ENCODE peak calls at places on chromosome 6, in ten cellular contexts. V is DND-41, E is NT2/D1, B is breast epithelium, D is PC-3, Z is heart left ventricle, R is fibroblast of the aortic adventitia, X is astrocyte of the spinal cord, I is fibroblast of pulmonary artery, T is Peyer's patch. Q is an unnamed sample.
A peak's percentile ranks its signal among the peaks of the same experiment; 100 is the strongest.

GRCh38 chr6:125944434-125944816 is 12.1 kb upstream of the HINT3 start:
- DNase-seq in V (no peak), E (no peak), B (no peak), D (peak; percentile 68), Z (peak; percentile 68), R (peak; percentile 91), X (peak; percentile 51), I (peak; percentile 96), T (peak; percentile 55), Q (no peak)

GRCh38 chr6:7505196-7505699 is 36.2 kb upstream of the DSP start:
- DNase-seq in V (no peak), E (peak; percentile 75), B (peak; percentile 59), D (peak; percentile 96), Z (peak; percentile 41), R (peak; percentile 49), X (peak; percentile 68), I (peak; percentile 63), T (peak; percentile 63), Q (no peak)

GRCh38 chr6:42010185-42010872 is 40.0 kb upstream of the TAF8 start:
- DNase-seq in V (peak; percentile 99), E (no peak), B (no peak), D (no peak), Z (no peak), R (no peak), X (no peak), I (peak; percentile 33), T (no peak), Q (no peak)

GRCh38 chr6:109428889-109429477 is 11.4 kb downstream of the PPIL6 start:
- DNase-seq in V (no peak), E (no peak), B (no peak), D (peak; percentile 32), Z (no peak), R (peak; percentile 85), X (no peak), I (peak; percentile 89), T (no peak), Q (no peak)

GRCh38 chr6:2209226-2209809 is 36.1 kb downstream of the GMDS start:
- DNase-seq in V (peak; percentile 34), E (peak; percentile 44), B (no peak), D (peak; percentile 88), Z (no peak), R (peak; percentile 18), X (peak; percentile 22), I (peak; percentile 44), T (peak; percentile 67), Q (no peak)

GRCh38 chr6:122710908-122711307 is 68.6 kb upstream of the FABP7 start:
- DNase-seq in V (no peak), E (no peak), B (no peak), D (no peak), Z (no peak), R (no peak), X (no peak), I (no peak), T (no peak), Q (no peak)

GRCh38 chr6:139597781-139598368 is 223.4 kb upstream of the CITED2 start:
- DNase-seq in V (no peak), E (no peak), B (no peak), D (peak; percentile 39), Z (peak; percentile 64), R (peak; percentile 100), X (peak; percentile 99), I (peak; percentile 98), T (peak; percentile 85), Q (no peak)

GRCh38 chr6:167470836-167471547 is 146.1 kb downstream of the TTLL2 start:
- DNase-seq in V (no peak), E (no peak), B (no peak), D (no peak), Z (no peak), R (no peak), X (no peak), I (no peak), T (no peak), Q (no peak)

GRCh38 chr6:16058188-16058780 is 70.6 kb upstream of the MYLIP start:
- DNase-seq in V (no peak), E (no peak), B (no peak), D (no peak), Z (no peak), R (no peak), X (no peak), I (no peak), T (no peak), Q (no peak)

GRCh38 chr6:95780037-95780436 is 202.7 kb downstream of the MANEA start:
- DNase-seq in V (no peak), E (no peak), B (no peak), D (no peak), Z (no peak), R (no peak), X (no peak), I (no peak), T (no peak), Q (no peak)

GRCh38 chr6:72984981-72985665 is 240.2 kb downstream of the KHDC1L start:
- DNase-seq in V (no peak), E (no peak), B (no peak), D (no peak), Z (no peak), R (no peak), X (peak; percentile 63), I (no peak), T (no peak), Q (no peak)

GRCh38 chr6:35258858-35259193 is 709 bp upstream of the ZNF76 start:
- DNase-seq in V (no peak), E (no peak), B (no peak), D (no peak), Z (no peak), R (peak; percentile 58), X (peak; percentile 72), I (peak; percentile 58), T (no peak), Q (no peak)

GRCh38 chr6:158060447-158061360 is 79.0 kb downstream of the SYNJ2 start:
- DNase-seq in V (no peak), E (no peak), B (peak; percentile 90), D (peak; percentile 93), Z (peak; percentile 91), R (peak; percentile 97), X (peak; percentile 92), I (peak; percentile 94), T (peak; percentile 52), Q (peak; percentile 39)
- H3K4me3 ChIP-seq in V (no peak overlapping the region), E (no peak overlapping the region), B (peak overlapping the region; percentile 26), D (no peak overlapping the region), Z (no peak overlapping the region), R (no peak overlapping the region), X (no peak overlapping the region), I (no peak overlapping the region), T (no peak overlapping the region), Q (no peak overlapping the region)

DNA sequence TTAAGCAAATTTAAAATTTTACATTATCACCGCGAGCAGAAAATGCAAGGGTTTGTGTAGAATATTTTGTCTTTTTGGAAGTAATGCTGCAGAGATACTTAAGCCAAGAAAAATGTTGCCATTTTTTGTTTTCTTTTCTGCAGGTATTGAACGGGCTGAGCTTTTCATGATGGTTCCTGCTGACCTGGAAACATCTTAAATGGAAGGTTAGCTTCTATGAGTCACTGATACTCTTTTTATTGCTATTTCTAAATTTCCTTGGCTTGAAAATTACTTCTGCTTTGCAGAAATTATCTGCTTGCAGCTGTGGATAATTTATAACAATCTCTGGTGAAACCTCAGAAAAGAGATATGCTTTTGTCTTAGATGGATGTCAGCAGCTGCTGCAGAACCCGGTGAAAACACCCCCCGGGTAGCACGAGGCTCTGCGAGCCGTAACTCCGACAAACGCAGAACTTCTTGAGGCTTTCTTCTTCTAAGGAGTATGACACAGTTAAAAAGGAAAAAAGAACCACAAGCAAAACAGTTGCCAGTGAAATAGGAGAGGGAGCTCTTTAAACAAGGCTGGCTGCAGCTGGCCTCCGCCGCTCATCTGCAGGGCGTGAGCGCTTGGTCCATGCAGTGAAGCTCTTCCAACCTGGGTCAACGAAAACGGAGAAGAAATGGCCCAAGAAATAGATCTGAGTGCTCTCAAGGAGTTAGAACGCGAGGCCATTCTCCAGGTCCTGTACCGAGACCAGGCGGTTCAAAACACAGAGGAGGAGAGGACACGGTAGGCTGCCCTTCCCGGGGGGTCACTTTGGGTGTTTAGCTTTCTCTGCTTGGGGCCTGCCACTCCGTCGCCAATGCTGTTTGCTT is 13.0 kb downstream of the SYTL3 start:
- DNase-seq in V (no peak), E (no peak), B (no peak), D (peak; percentile 24), Z (no peak), R (peak; percentile 88), X (peak; percentile 78), I (no peak), T (no peak), Q (peak; percentile 53)
- H3K4me3 ChIP-seq in V (no peak overlapping the region), E (no peak overlapping the region), B (peak overlapping the region; percentile 36), D (peak overlapping the region; percentile 57), Z (peak overlapping the region; percentile 39), R (peak overlapping the region; percentile 28), X (peak overlapping the region; percentile 2), I (no peak overlapping the region), T (no peak overlapping the region), Q (peak overlapping the region; percentile 16)

GRCh38 chr6:37052027-37052628 is 46.7 kb downstream of the FGD2 start:
- DNase-seq in V (peak; percentile 81), E (peak; percentile 52), B (no peak), D (no peak), Z (no peak), R (no peak), X (no peak), I (no peak), T (no peak), Q (no peak)

GRCh38 chr6:37049735-37049989 is 44.2 kb downstream of the FGD2 start:
- DNase-seq in V (no peak), E (no peak), B (no peak), D (no peak), Z (no peak), R (no peak), X (no peak), I (no peak), T (no peak), Q (no peak)

GRCh38 chr6:37049990-37050853 is 44.8 kb downstream of the FGD2 start:
- DNase-seq in V (peak; percentile 91), E (no peak), B (no peak), D (no peak), Z (peak; percentile 82), R (no peak), X (no peak), I (no peak), T (no peak), Q (peak; percentile 30)

GRCh38 chr6:37050854-37051137 is 45.3 kb downstream of the FGD2 start:
- DNase-seq in V (peak; percentile 45), E (no peak), B (no peak), D (no peak), Z (no peak), R (no peak), X (no peak), I (no peak), T (no peak), Q (no peak)

GRCh38 chr6:37051138-37052026 is 45.9 kb downstream of the FGD2 start:
- DNase-seq in V (peak; percentile 97), E (peak; percentile 44), B (peak; percentile 85), D (peak; percentile 86), Z (peak; percentile 90), R (peak; percentile 66), X (peak; percentile 68), I (peak; percentile 79), T (peak; percentile 95), Q (peak; percentile 80)
- H3K4me3 ChIP-seq in V (no peak overlapping the region), E (no peak overlapping the region), B (no peak overlapping the region), D (no peak overlapping the region), Z (no peak overlapping the region), R (no peak overlapping the region), X (no peak overlapping the region), I (no peak overlapping the region), T (no peak overlapping the region), Q (peak overlapping the region; percentile 75)

GRCh38 chr6:44001318-44001868 is 125.9 kb downstream of the MRPL14 start:
- DNase-seq in V (peak; percentile 81), E (peak; percentile 28), B (no peak), D (no peak), Z (no peak), R (no peak), X (no peak), I (no peak), T (peak; percentile 65), Q (no peak)
- H3K4me3 ChIP-seq in V (peak overlapping the region; percentile 17), E (peak overlapping the region; percentile 9), B (no peak overlapping the region), D (peak overlapping the region; percentile 47), Z (no peak overlapping the region), R (no peak overlapping the region), X (no peak overlapping the region), I (no peak overlapping the region), T (no peak overlapping the region), Q (no peak overlapping the region)

GRCh38 chr6:27544612-27545260 is 71.8 kb upstream of the ZNF184 start:
- DNase-seq in V (no peak), E (no peak), B (no peak), D (no peak), Z (no peak), R (no peak), X (no peak), I (no peak), T (no peak), Q (no peak)
- H3K4me3 ChIP-seq in V (no peak overlapping the region), E (peak overlapping the region; percentile 56), B (no peak overlapping the region), D (no peak overlapping the region), Z (no peak overlapping the region), R (peak overlapping the region; percentile 49), X (peak overlapping the region; percentile 50), I (peak overlapping the region; percentile 49), T (no peak overlapping the region), Q (peak overlapping the region; percentile 4)